ENCODE peak calls at places on chromosome 14, in seven cellular contexts. A is lower leg skin, H is stomach, Z is H1, F is NB4, N is body of pancreas, C is suprapubic skin. J is an unnamed sample.

GRCh38 chr14:92850492-92850891 is 56.4 kb downstream of the GOLGA5 start:
- DNase-seq in A (no peak), H (no peak), Z (no peak), F (no peak), N (peak), C (no peak), J (no peak)

GRCh38 chr14:98138666-98139065 is 1133.3 kb downstream of the BCL11B start:
- DNase-seq in A (no peak), H (no peak), Z (peak), F (peak), N (no peak), C (no peak), J (no peak)

GRCh38 chr14:81068384-81068783 is 113.0 kb downstream of the TSHR start:
- DNase-seq in A (no peak), H (no peak), Z (no peak), F (no peak), N (no peak), C (no peak), J (no peak)

GRCh38 chr14:73452341-73453191 is 5.8 kb downstream of the NUMB start:
- DNase-seq in A (no peak), H (no peak), Z (no peak), F (peak), N (no peak), C (no peak), J (no peak)

GRCh38 chr14:75063491-75064204 is at the start of gene ACYP1:
- DNase-seq in A (peak), H (peak), Z (peak), F (peak), N (peak), C (peak), J (peak)

GRCh38 chr14:102778616-102779351 is 1.5 kb downstream of the TRAF3 start:
- DNase-seq in A (no peak), H (no peak), Z (no peak), F (peak), N (no peak), C (no peak), J (no peak)

GRCh38 chr14:44372807-44373497 is 134.1 kb downstream of the FSCB start:
- DNase-seq in A (no peak), H (no peak), Z (no peak), F (no peak), N (no peak), C (no peak), J (no peak)

GRCh38 chr14:91417134-91417982 is at the start of gene CCDC88C:
- DNase-seq in A (peak), H (peak), Z (peak), F (peak), N (peak), C (peak), J (peak)

GRCh38 chr14:96176811-96177211 is 27.8 kb upstream of the BDKRB2 start:
- DNase-seq in A (no peak), H (no peak), Z (no peak), F (no peak), N (peak), C (no peak), J (peak)

GRCh38 chr14:67674480-67675218 is at the start of gene VTI1B:
- DNase-seq in A (peak), H (peak), Z (peak), F (peak), N (peak), C (peak), J (peak)

GRCh38 chr14:69985456-69985855 is 106.2 kb downstream of the SMOC1 start:
- DNase-seq in A (no peak), H (no peak), Z (no peak), F (peak), N (no peak), C (no peak), J (no peak)

GRCh38 chr14:26233126-26233525 is 364.7 kb downstream of the NOVA1 start:
- DNase-seq in A (no peak), H (no peak), Z (no peak), F (no peak), N (no peak), C (no peak), J (no peak)

GRCh38 chr14:33634631-33635030 is 316.2 kb downstream of the EGLN3 start:
- DNase-seq in A (no peak), H (no peak), Z (no peak), F (no peak), N (no peak), C (no peak), J (no peak)

GRCh38 chr14:71474291-71474690 is 457.9 kb upstream of the RGS6 start:
- DNase-seq in A (no peak), H (no peak), Z (no peak), F (no peak), N (no peak), C (no peak), J (no peak)

GRCh38 chr14:79544671-79545070 is 666.6 kb downstream of the DIO2 start:
- DNase-seq in A (no peak), H (no peak), Z (no peak), F (no peak), N (no peak), C (no peak), J (no peak)

GRCh38 chr14:83047436-83047835 is 1513.8 kb upstream of the SEL1L start:
- DNase-seq in A (no peak), H (no peak), Z (no peak), F (no peak), N (no peak), C (no peak), J (no peak)

GRCh38 chr14:75493580-75494130 is 28.6 kb upstream of the BATF start:
- DNase-seq in A (peak), H (no peak), Z (no peak), F (no peak), N (no peak), C (no peak), J (no peak)

GRCh38 chr14:85428926-85429325 is 101.0 kb upstream of the FLRT2 start:
- DNase-seq in A (no peak), H (no peak), Z (no peak), F (no peak), N (no peak), C (no peak), J (no peak)

GRCh38 chr14:85426068-85426935 is 103.6 kb upstream of the FLRT2 start:
- DNase-seq in A (no peak), H (no peak), Z (no peak), F (no peak), N (no peak), C (no peak), J (no peak)

GRCh38 chr14:85421166-85421877 is 108.6 kb upstream of the FLRT2 start:
- DNase-seq in A (no peak), H (no peak), Z (no peak), F (peak), N (no peak), C (no peak), J (no peak)

GRCh38 chr14:85423889-85424288 is 106.1 kb upstream of the FLRT2 start:
- DNase-seq in A (no peak), H (no peak), Z (no peak), F (no peak), N (no peak), C (no peak), J (no peak)

DNA sequence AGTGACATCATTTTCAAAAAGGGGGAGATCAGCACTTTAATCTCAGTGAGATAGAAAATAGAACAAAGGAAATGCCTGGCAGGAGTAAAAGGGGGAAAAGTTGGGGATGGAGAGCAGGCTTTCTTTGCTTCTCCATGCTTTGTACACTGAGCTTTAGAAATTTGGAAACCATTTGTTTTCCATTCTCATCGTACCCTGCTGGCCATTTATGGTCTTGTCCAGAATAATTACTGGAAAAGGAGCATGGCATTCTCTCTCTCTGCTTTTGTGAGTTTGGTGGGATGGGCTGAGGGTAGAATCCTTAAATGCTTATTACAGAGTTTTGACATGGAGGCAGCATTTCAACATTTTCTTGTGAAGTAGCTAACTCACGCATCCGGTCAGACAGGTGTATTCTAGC is 104.4 kb upstream of the FLRT2 start:
- DNase-seq in A (no peak), H (no peak), Z (no peak), F (no peak), N (no peak), C (no peak), J (no peak)
- TF ChIP-seq CTCF in A (no peak), H (no peak), Z (no peak), F (no peak), N (no peak), C (no peak), J (no peak)

GRCh38 chr14:23320584-23321571 is at the start of gene PABPN1:
- DNase-seq in A (peak), H (peak), Z (peak), F (peak), N (peak), C (peak), J (peak)

GRCh38 chr14:23323838-23324454 is 2.7 kb downstream of the PABPN1 start:
- DNase-seq in A (peak), H (no peak), Z (peak), F (no peak), N (no peak), C (no peak), J (no peak)

GRCh38 chr14:23319746-23320583 is 1.3 kb upstream of the PABPN1 start:
- DNase-seq in A (peak), H (no peak), Z (peak), F (no peak), N (no peak), C (no peak), J (no peak)

GRCh38 chr14:23322568-23323517 is 1.6 kb downstream of the PABPN1 start:
- DNase-seq in A (no peak), H (no peak), Z (no peak), F (no peak), N (no peak), C (no peak), J (no peak)

GRCh38 chr14:23321572-23322547 is 603 bp downstream of the PABPN1 start:
- DNase-seq in A (peak), H (peak), Z (peak), F (peak), N (peak), C (peak), J (no peak)
- TF ChIP-seq POLR2A in A (no peak), H (no peak), Z (peak), F (no peak), N (no peak), C (no peak), J (no peak)

GRCh38 chr14:63483315-63483714 is 59.9 kb downstream of the PPP2R5E start:
- DNase-seq in A (no peak), H (no peak), Z (no peak), F (no peak), N (no peak), C (no peak), J (no peak)
- H3K4me3 ChIP-seq in A (no peak), H (no peak), Z (no peak), F (no peak), N (no peak), C (no peak), J (no peak)

GRCh38 chr14:65927871-65928270 is 515.3 kb downstream of the FUT8 start:
- DNase-seq in A (no peak), H (peak), Z (no peak), F (no peak), N (no peak), C (no peak), J (no peak)
- TF ChIP-seq CTCF in A (no peak), H (no peak), Z (no peak), F (no peak), N (no peak), C (no peak), J (no peak)

DNA sequence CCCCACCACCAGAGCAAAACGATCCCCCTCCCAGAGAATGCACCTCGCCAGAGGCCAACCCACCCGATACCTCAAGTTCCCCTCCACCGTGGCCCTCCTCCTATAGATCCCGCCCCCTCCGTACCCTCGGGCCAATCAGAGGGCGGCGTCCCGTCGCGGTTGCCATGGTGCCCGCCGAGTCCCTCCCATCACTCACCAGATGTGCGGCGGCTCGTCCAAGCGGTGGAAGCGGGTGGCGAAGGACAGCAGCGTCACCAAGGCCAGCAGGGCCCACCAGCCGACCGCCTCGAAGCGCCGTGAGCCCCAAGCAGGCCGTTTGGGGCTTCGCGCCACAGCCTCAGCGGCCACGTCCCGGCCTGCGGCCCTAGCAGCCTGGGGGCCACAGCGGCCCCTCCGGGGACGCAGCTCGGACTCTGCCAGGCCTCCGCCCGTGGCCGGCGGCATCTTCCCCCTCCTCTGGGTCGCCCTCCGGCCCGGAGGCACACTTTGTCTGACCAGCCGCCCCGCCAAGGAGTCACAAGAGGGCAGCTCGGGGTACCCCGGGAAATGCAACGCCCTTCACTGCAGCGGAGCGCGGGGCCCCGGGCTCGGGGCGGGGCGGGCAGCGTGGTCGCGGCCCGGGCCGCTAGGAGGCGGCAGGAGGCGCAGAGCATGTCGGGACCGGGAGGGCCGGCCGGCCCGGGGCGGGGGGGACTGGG is at the start of gene POMT2:
- DNase-seq in A (peak), H (peak), Z (peak), F (peak), N (peak), C (peak), J (peak)
- TF ChIP-seq POLR2A in A (no peak), H (no peak), Z (peak), F (peak), N (peak), C (no peak), J (peak)

DNA sequence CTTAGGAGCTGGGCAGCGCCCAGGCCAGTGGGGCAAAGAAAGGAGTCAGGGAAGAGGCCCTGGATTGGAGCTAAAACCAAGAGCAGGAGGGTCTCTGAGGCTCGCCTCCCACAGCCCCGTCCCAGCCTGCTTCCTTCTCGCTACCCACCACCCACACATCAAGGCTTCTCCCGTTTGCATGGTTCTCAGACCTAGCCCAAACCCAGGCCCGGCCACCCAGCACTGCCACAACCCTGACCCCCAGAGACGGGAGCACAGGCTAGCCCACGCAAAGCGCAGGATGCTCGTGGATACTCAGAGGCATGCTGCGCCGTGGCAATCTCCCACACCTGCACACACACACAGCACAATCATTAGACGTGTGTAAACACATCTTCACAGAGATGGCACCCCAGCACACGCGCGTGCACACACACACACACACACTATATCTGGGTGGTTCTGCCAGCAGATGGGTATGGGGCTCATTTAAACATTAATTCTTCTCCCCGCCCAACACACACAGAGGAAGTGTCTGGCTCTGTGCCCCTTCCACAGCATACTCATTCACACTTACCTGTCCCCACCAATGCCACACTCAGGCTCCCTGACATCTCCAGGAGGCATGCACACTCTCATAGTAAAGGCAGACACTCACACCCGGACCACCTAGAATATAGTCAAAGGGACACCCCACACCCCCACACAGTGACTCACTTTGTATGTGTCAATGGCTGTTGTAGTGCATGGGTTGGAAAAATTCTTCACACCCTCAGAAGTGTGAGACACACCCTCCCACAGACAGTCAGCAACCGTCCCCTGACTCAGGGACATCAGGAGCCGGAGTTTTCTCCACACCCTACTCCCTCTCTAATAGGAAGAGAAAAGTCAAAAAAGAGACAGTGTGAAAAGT is 1.1 kb downstream of the CARMIL3 start:
- DNase-seq in A (no peak), H (no peak), Z (no peak), F (peak), N (no peak), C (peak), J (no peak)
- H3K4me3 ChIP-seq in A (no peak), H (peak), Z (peak), F (no peak), N (no peak), C (peak), J (peak)

GRCh38 chr14:20604291-20604690 is 13.1 kb upstream of the RNASE12 start:
- DNase-seq in A (no peak), H (no peak), Z (no peak), F (peak), N (no peak), C (no peak), J (no peak)

GRCh38 chr14:20608383-20609095 is 17.4 kb upstream of the RNASE12 start:
- DNase-seq in A (no peak), H (no peak), Z (no peak), F (no peak), N (no peak), C (no peak), J (no peak)

GRCh38 chr14:20607617-20608016 is 16.4 kb upstream of the RNASE12 start:
- DNase-seq in A (no peak), H (no peak), Z (no peak), F (no peak), N (no peak), C (no peak), J (no peak)

GRCh38 chr14:20606902-20607242 is 15.7 kb upstream of the RNASE12 start:
- DNase-seq in A (no peak), H (no peak), Z (no peak), F (no peak), N (no peak), C (no peak), J (no peak)

DNA sequence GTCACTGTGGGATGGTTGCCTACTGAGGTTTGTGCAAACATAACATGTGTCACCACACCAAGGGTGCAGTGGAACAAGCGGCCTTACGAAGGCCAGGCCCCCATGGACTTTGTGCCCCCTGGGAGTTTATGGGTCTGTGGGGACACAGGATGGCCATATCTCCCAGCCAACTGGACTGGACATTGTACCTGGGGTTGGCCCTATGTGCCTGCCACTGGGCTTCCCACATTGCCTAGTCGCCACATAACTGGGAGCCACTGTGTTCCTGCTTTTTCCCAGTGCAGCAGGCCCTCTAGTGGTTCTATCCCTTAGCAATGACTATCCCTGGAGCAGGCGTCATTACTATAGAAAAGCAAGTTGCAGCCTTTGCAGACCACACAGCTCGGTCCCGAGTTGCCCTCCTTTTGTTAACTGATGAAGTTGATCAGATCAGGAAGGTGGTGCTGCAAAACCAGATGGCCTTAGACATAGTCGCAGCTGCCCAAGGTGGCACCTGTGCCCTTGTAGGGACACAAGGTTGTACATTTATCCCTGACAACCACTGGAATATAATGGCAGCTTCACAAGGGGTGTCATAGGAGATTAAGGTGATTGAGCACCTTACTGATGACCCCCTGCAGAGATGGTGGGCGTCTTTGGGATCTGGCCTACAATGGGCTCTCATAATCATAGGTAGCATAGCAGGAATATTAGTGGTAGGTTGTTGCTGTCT is 15.2 kb upstream of the RNASE12 start:
- DNase-seq in A (no peak), H (peak), Z (peak), F (peak), N (no peak), C (no peak), J (no peak)
- TF ChIP-seq CTCF in A (no peak), H (no peak), Z (peak), F (peak), N (peak), C (no peak), J (no peak)

GRCh38 chr14:65304239-65304638 is 108.3 kb upstream of the FUT8 start:
- DNase-seq in A (no peak), H (no peak), Z (no peak), F (no peak), N (no peak), C (no peak), J (no peak)
- TF ChIP-seq POLR2A in A (no peak), H (no peak), Z (no peak), F (no peak), N (no peak), C (no peak), J (no peak)